ENCODE peak calls at places on chromosomes 12 and 14, in nine cellular contexts. G is hepatocyte, K is A549, I is stomach, P is fibroblast of lung, W is esophagus muscularis mucosa, S is neural progenitor cell, E is PC-9, T is GM12878. J is an unnamed sample. For H3K4me1, the result is how much of the 10 kb centered on the place peaks cover.

GRCh38 chr14:68379510-68380303 is 413.2 kb downstream of the ZFP36L1 start:
- DNase-seq in T (no peak), K (no peak), E (no peak), I (no peak), S (no peak), G (no peak), W (no peak), P (no peak), J (no peak)

GRCh38 chr14:81953419-81953818 is 419.8 kb upstream of the SEL1L start:
- DNase-seq in T (no peak), P (no peak), G (no peak), W (no peak), S (peak), K (no peak), I (no peak), E (no peak), J (no peak)

GRCh38 chr12:11499802-11500201 is 104.4 kb upstream of the PRB2 start:
- DNase-seq in G (no peak), T (no peak), S (no peak), K (no peak), P (no peak), E (no peak), I (no peak), W (no peak), J (no peak)

GRCh38 chr14:62002636-62003035 is 240.4 kb downstream of the SNAPC1 start:
- DNase-seq in S (no peak), K (no peak), P (no peak), W (no peak), G (no peak), E (no peak), I (no peak), T (no peak), J (no peak)

GRCh38 chr12:2265461-2266167 is 212.8 kb downstream of the CACNA1C start:
- DNase-seq in T (no peak), E (no peak), P (no peak), G (no peak), W (no peak), K (no peak), I (no peak), S (no peak), J (no peak)

GRCh38 chr14:92534863-92535654 is 21.5 kb downstream of the RIN3 start:
- DNase-seq in S (no peak), I (no peak), K (no peak), G (no peak), E (no peak), W (no peak), P (no peak), T (no peak), J (no peak)

GRCh38 chr12:69514111-69514510 is 43.9 kb downstream of the FRS2 start:
- DNase-seq in G (no peak), P (no peak), E (no peak), W (no peak), I (no peak), K (no peak), T (no peak), S (no peak), J (no peak)

GRCh38 chr12:113940929-113941486 is 25.1 kb downstream of the RBM19 start:
- DNase-seq in G (no peak), P (no peak), S (no peak), E (no peak), I (no peak), T (no peak), K (no peak), W (no peak), J (no peak)

GRCh38 chr12:15808250-15808971 is 19.2 kb upstream of the EPS8 start:
- DNase-seq in K (no peak), E (no peak), S (no peak), W (no peak), I (no peak), T (no peak), P (peak), G (no peak), J (no peak)

GRCh38 chr14:56809262-56810215 is 740 bp downstream of the OTX2 start:
- DNase-seq in E (no peak), K (no peak), P (no peak), S (peak), G (no peak), I (no peak), W (no peak), T (no peak), J (no peak)

GRCh38 chr12:23640754-23641153 is 308.7 kb downstream of the SOX5 start:
- DNase-seq in G (no peak), E (no peak), S (peak), I (no peak), T (no peak), W (no peak), P (no peak), K (no peak), J (no peak)

GRCh38 chr12:51827925-51828818 is 20.3 kb downstream of the FIGNL2 start:
- DNase-seq in E (no peak), S (no peak), G (peak), I (peak), P (peak), K (no peak), T (no peak), W (no peak), J (no peak)

GRCh38 chr14:38210168-38210567 is 2.5 kb downstream of the SSTR1 start:
- DNase-seq in K (no peak), G (peak), E (no peak), W (no peak), S (no peak), P (peak), I (peak), T (no peak), J (no peak)

GRCh38 chr14:49972840-49973239 is 80.0 kb downstream of the ARF6 start:
- DNase-seq in W (no peak), T (no peak), K (peak), E (peak), P (peak), I (peak), G (peak), S (no peak), J (peak)

GRCh38 chr12:78038541-78038940 is 207.8 kb downstream of the NAV3 start:
- DNase-seq in T (no peak), G (no peak), P (no peak), E (no peak), S (no peak), K (no peak), W (no peak), I (no peak), J (no peak)

GRCh38 chr12:93912086-93912733 is 235.0 kb downstream of the CRADD start:
- DNase-seq in W (no peak), S (no peak), G (peak), I (peak), E (no peak), T (no peak), P (no peak), K (no peak), J (no peak)

GRCh38 chr12:7498832-7499231 is 4.7 kb downstream of the CD163 start:
- DNase-seq in E (no peak), G (no peak), S (no peak), W (no peak), I (no peak), T (no peak), P (peak), K (no peak), J (no peak)

GRCh38 chr12:953776-954175 is 4.3 kb upstream of the RAD52 start:
- DNase-seq in E (peak), P (peak), S (no peak), T (no peak), G (no peak), K (no peak), W (no peak), I (no peak), J (no peak)

GRCh38 chr12:16258963-16259362 is 18.5 kb downstream of the SLC15A5 start:
- DNase-seq in I (no peak), K (no peak), E (no peak), T (no peak), G (no peak), S (no peak), P (no peak), W (no peak), J (no peak)

GRCh38 chr12:88153959-88154358 is 11.9 kb downstream of the TMTC3 start:
- DNase-seq in P (peak), I (no peak), S (peak), K (no peak), T (no peak), W (no peak), G (peak), E (no peak), J (no peak)

GRCh38 chr12:117863004-117863709 is 105.6 kb downstream of the KSR2 start:
- DNase-seq in P (no peak), E (peak), G (no peak), W (no peak), S (no peak), T (no peak), I (no peak), K (no peak), J (no peak)

GRCh38 chr12:81257952-81258551 is 180.2 kb downstream of the ACSS3 start:
- DNase-seq in P (peak), E (peak), K (no peak), G (peak), T (no peak), S (peak), I (no peak), W (no peak), J (no peak)

GRCh38 chr14:76961631-76962302 is 66.7 kb downstream of the IRF2BPL start:
- DNase-seq in E (peak), T (peak), S (peak), K (peak), I (peak), W (peak), P (peak), G (peak), J (peak)

GRCh38 chr12:102955926-102956737 is 1.3 kb upstream of the ASCL1 start:
- DNase-seq in G (peak), K (no peak), S (peak), P (no peak), T (no peak), I (no peak), W (peak), E (no peak), J (no peak)

GRCh38 chr12:50520808-50521207 is 16.0 kb downstream of the DIP2B start:
- DNase-seq in T (no peak), G (no peak), E (no peak), S (no peak), K (no peak), I (no peak), W (no peak), P (no peak), J (no peak)

GRCh38 chr14:31209605-31210004 is 2.0 kb upstream of the HECTD1 start:
- DNase-seq in G (no peak), E (no peak), I (no peak), S (no peak), T (no peak), P (no peak), W (no peak), K (no peak), J (no peak)

GRCh38 chr12:47820631-47821345 is 1.1 kb upstream of the HDAC7 start:
- DNase-seq in P (peak), T (no peak), W (peak), G (peak), E (peak), I (peak), S (peak), K (peak), J (peak)

GRCh38 chr12:57842342-57843294 is 3.9 kb downstream of the CTDSP2 start:
- DNase-seq in S (peak), P (no peak), E (no peak), G (peak), I (no peak), K (no peak), T (no peak), W (no peak), J (peak)

GRCh38 chr12:3336606-3337311 is 154.2 kb upstream of the PRMT8 start:
- DNase-seq in S (peak), I (peak), E (no peak), W (no peak), P (no peak), T (no peak), K (no peak), G (no peak), J (no peak)

DNA sequence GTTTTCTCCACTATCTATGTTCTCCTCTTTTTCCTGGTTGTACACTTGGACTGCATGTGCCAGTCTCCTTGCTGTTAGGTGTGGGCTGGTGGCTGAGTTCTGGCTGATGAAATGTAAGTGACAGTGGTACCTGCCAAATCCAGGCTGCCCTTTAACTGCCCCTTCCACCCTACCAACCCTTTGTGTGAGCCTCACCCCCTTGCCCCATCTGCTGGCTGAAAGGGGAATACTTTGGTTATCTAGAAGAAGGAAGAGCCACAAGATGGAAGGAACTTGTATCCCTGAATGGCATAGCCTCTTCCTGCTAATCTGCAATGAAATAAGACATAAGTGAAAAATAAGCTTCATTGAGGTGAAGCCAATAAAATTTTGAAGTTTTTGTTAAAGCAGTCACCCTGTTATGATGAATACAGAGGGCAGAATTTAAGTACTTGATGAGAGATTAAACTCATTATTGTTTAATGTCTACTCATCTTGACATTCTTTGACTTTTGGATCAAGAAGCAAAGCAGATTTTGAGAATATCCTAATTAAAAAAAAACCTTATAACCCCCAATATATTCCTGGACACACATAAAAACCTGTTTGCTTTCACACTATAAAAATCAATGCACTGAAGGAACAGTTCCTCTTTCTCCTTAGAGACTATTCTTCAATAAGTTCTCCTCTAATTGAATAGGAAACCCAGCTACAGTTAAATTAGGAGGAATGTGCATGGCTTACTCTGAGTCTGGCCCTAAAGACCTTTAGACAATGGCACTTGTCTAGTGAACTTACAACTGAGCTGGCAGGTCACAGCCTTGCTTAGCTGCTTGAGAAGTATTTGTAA is 262.6 kb upstream of the BTG1 start:
- DNase-seq in T (no peak), G (peak), P (peak), K (peak), W (no peak), E (peak), S (peak), I (peak), J (peak)
- TF ChIP-seq CTCF in T (peak), G (peak), P (peak), K (peak), W (no peak), E (peak), S (peak), I (peak), J (peak)

DNA sequence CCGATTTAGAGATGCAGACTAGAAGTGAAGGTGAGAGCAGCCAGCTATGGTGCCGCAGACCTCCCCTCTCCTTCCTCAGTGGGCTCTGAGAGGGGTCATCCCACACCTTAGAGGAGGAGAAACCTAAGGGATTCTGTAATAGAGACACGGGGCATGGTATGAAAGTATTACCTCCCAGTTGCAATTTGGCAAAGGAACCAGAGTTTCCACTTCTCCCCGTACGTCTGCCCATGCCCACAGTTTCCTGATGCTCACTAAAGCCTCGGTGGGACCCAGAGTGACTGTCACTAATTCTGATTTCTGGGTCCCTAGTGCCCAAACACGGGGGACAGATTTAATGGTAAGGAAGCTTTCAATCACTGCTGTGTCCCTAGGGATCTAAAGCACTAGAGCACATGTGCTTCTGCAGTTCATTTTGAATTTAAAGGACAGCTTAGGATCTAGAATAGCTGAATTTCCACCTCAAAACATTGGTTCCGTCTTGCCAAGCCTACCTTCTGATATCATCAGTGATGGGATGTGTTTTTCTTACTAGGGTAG is 44.1 kb downstream of the DAD1 start:
- DNase-seq in K (no peak), T (no peak), E (no peak), S (no peak), W (no peak), P (no peak), I (no peak), G (no peak), J (no peak)
- H3K4me1 ChIP-seq in K (under half), T (under half), E (under half), S (under half), W (under half), P (under half), I (under half), G (under half), J (under half)

GRCh38 chr12:25960176-25960575 is 1.7 kb downstream of the RASSF8 start:
- DNase-seq in G (peak), T (no peak), K (peak), I (no peak), W (no peak), P (peak), E (no peak), S (peak), J (no peak)

GRCh38 chr12:25957898-25958253 is 606 bp upstream of the RASSF8 start:
- DNase-seq in T (no peak), I (no peak), S (no peak), K (peak), G (no peak), W (no peak), P (peak), E (peak), J (no peak)

GRCh38 chr12:25960926-25961325 is 2.4 kb downstream of the RASSF8 start:
- DNase-seq in G (no peak), W (no peak), K (no peak), E (no peak), T (no peak), P (peak), S (no peak), I (no peak), J (no peak)

GRCh38 chr12:25958254-25959068 is at the start of gene RASSF8:
- DNase-seq in K (peak), S (peak), T (no peak), P (peak), I (peak), E (peak), G (peak), W (no peak), J (peak)

GRCh38 chr12:25959069-25959961 is 833 bp downstream of the RASSF8 start:
- DNase-seq in P (peak), K (peak), T (no peak), I (peak), W (no peak), E (peak), G (peak), S (peak), J (peak)
- TF ChIP-seq CTCF in P (peak), K (no peak), T (no peak), I (no peak), W (no peak), E (no peak), G (peak), S (no peak), J (no peak)

GRCh38 chr14:21241218-21241819 is 27.9 kb downstream of the HNRNPC start:
- DNase-seq in I (no peak), P (peak), G (peak), E (no peak), T (no peak), S (no peak), W (no peak), K (no peak), J (no peak)
- H3K4me1 ChIP-seq in I (under half), P (under half), G (under half), E (under half), T (under half), S (under half), W (under half), K (half or more), J (under half)

GRCh38 chr14:34403646-34404045 is 58.4 kb downstream of the SPTSSA start:
- DNase-seq in S (no peak), T (no peak), G (no peak), I (no peak), P (peak), E (no peak), W (no peak), K (no peak), J (no peak)
- TF ChIP-seq CTCF in S (no peak), T (no peak), G (no peak), I (no peak), P (no peak), E (no peak), W (no peak), K (no peak), J (no peak)

DNA sequence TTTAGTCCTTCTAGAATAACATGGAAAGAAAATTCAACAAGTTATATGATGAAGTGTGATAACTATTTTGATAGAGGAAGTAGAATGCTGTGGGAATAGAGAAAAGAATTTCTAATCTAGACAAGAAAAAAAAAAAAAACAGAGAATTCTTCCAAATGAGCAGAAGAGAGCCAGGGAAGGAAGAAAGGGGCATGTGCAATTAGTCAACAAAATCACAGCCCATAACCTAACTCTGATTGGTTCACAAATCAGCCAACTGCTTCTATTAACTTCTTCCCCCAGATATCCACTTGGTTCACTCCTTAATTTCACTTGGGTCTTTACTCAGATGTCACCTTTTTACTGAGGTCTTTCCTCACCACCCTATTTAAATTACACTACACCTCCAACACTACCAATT is 69.5 kb downstream of the BTG1 start:
- DNase-seq in P (no peak), S (no peak), T (no peak), I (no peak), G (no peak), W (no peak), K (no peak), E (no peak), J (no peak)
- H3K4me1 ChIP-seq in P (under half), S (under half), T (under half), I (under half), G (under half), W (under half), K (half or more), E (under half), J (half or more)

DNA sequence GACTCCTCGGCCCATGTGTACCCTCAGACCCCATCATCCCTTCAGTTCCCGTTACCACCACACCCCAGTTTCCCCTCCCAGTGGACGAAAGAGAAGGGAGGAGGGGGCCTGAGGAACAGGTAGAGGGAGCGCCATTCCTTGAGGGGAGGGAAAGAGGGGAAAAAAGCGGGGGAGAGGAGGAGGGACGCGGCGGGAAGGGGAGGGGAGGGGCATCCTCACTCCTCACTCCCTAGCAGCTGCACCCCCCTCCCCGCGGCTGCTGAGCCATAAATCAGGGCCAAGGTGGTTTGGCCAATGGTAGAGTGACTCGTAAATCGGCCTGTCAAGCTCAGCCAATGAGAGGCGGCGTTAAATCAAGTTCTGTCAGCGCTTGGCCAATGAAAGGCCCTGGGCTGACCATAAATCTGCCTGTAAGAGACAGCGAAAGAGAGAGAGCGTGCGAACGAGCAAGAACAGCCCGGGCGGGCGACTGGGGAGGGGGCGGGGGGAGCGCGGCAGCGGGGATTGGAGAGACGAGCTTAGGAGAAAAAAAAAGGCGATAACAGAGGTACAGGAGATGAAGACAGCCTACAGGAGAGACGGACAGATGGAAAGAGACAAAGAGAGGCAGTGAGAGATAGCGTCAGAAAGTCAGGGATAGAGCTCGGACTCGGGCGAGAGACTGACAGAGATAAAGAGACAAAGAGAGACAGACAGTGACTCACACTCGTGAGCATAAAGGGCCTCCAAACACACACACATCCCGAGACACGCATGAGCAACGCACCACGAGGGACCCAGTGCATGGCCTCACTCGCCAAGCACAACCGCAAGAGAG is 5.1 kb downstream of the GPR84 start:
- DNase-seq in E (peak), G (peak), W (peak), S (peak), K (peak), I (peak), T (peak), P (peak), J (peak)
- TF ChIP-seq CTCF in E (no peak), G (no peak), W (no peak), S (no peak), K (no peak), I (no peak), T (no peak), P (no peak), J (no peak)